ENCODE peak calls at places on chromosomes 12 and 14, in six cellular contexts. O is lung microvascular endothelial cell; P is stimulated activated CD4-positive, alpha-beta T cell treated with anti-CD3 and anti-CD28 coated beads, Interleukin-1b, Interleukin-23, amount 100 ng/mL, for 4 hours; I is CD4-positive, CD25-positive, alpha-beta regulatory T cell; G is left ventricle myocardium superior; Q is GM04504. X is an unnamed sample.

GRCh38 chr12:116977465-116978380 is 67.0 kb downstream of the FBXW8 start:
- DNase-seq in O (no peak), P (no peak), I (no peak), G (no peak), Q (no peak), X (no peak)

GRCh38 chr12:39660101-39660500 is 40.5 kb upstream of the ABCD2 start:
- DNase-seq in O (no peak), P (no peak), I (no peak), G (no peak), Q (no peak), X (no peak)

GRCh38 chr12:38137287-38137686 is 179.3 kb upstream of the ALG10B start:
- DNase-seq in O (no peak), P (no peak), I (no peak), G (no peak), Q (no peak), X (no peak)

GRCh38 chr14:100288382-100289185 is 17.7 kb downstream of the SLC25A29 start:
- DNase-seq in O (no peak), P (no peak), I (no peak), G (no peak), Q (no peak), X (no peak)

GRCh38 chr14:99407416-99407815 is 73.2 kb downstream of the SETD3 start:
- DNase-seq in O (no peak), P (no peak), I (no peak), G (no peak), Q (no peak), X (no peak)

GRCh38 chr12:12017135-12017581 is 53.6 kb upstream of the BCL2L14 start:
- DNase-seq in O (peak; percentile 41), P (no peak), I (no peak), G (peak; percentile 47), Q (no peak), X (no peak)

GRCh38 chr12:1591543-1591942 is 2.8 kb downstream of the FBXL14 start:
- DNase-seq in O (no peak), P (no peak), I (no peak), G (no peak), Q (no peak), X (no peak)

GRCh38 chr12:122988612-122989442 is 8.3 kb downstream of the ARL6IP4 start:
- DNase-seq in O (no peak), P (no peak), I (no peak), G (no peak), Q (no peak), X (no peak)

GRCh38 chr14:23186913-23187654 is 3.6 kb upstream of the SLC7A8 start:
- DNase-seq in O (peak; percentile 85), P (no peak), I (no peak), G (no peak), Q (peak; percentile 28), X (peak; percentile 35)

GRCh38 chr14:94056579-94057308 is 24.3 kb downstream of the DDX24 start:
- DNase-seq in O (no peak), P (no peak), I (no peak), G (no peak), Q (no peak), X (no peak)

GRCh38 chr14:93788557-93789365 is 476 bp upstream of the PRIMA1 start:
- DNase-seq in O (no peak), P (no peak), I (no peak), G (peak; percentile 78), Q (no peak), X (no peak)

GRCh38 chr14:45258073-45258472 is 5.1 kb upstream of the MIS18BP1 start:
- DNase-seq in O (no peak), P (no peak), I (no peak), G (no peak), Q (no peak), X (no peak)

GRCh38 chr12:120960657-120961056 is 17.7 kb upstream of the HNF1A start:
- DNase-seq in O (no peak), P (no peak), I (no peak), G (no peak), Q (no peak), X (no peak)

GRCh38 chr12:71315328-71315960 is 124.2 kb upstream of the LGR5 start:
- DNase-seq in O (no peak), P (no peak), I (no peak), G (no peak), Q (no peak), X (no peak)

GRCh38 chr14:96268426-96269358 is 12.7 kb downstream of the BDKRB1 start:
- DNase-seq in O (no peak), P (no peak), I (no peak), G (peak; percentile 32), Q (peak; percentile 94), X (no peak)

GRCh38 chr12:102513272-102513671 is 32.9 kb upstream of the IGF1 start:
- DNase-seq in O (no peak), P (no peak), I (no peak), G (no peak), Q (no peak), X (no peak)

GRCh38 chr12:53062011-53062961 is 12.4 kb downstream of the TNS2 start:
- DNase-seq in O (no peak), P (no peak), I (no peak), G (no peak), Q (no peak), X (no peak)

GRCh38 chr14:69921052-69921451 is 41.8 kb downstream of the SMOC1 start:
- DNase-seq in O (no peak), P (no peak), I (no peak), G (no peak), Q (no peak), X (no peak)

GRCh38 chr14:38958589-38958988 is 144.4 kb downstream of the SEC23A start:
- DNase-seq in O (no peak), P (no peak), I (no peak), G (no peak), Q (no peak), X (no peak)

GRCh38 chr14:84760506-84760905 is 769.4 kb upstream of the FLRT2 start:
- DNase-seq in O (no peak), P (no peak), I (no peak), G (no peak), Q (peak; percentile 44), X (no peak)

GRCh38 chr14:29569194-29569593 is 358.5 kb downstream of the PRKD1 start:
- DNase-seq in O (no peak), P (no peak), I (no peak), G (no peak), Q (no peak), X (no peak)

GRCh38 chr12:43957732-43958131 is 121.9 kb downstream of the TMEM117 start:
- DNase-seq in O (peak; percentile 61), P (no peak), I (no peak), G (no peak), Q (peak; percentile 40), X (no peak)

GRCh38 chr14:103141117-103141796 is 18.0 kb downstream of the TNFAIP2 start:
- DNase-seq in O (peak; percentile 81), P (no peak), I (no peak), G (no peak), Q (no peak), X (peak; percentile 15)

GRCh38 chr14:74348241-74348734 is at the start of gene VRTN:
- DNase-seq in O (no peak), P (no peak), I (no peak), G (no peak), Q (no peak), X (no peak)

GRCh38 chr14:24298892-24299254 is 707 bp downstream of the DHRS1 start:
- DNase-seq in O (no peak), P (no peak), I (no peak), G (no peak), Q (peak; percentile 44), X (no peak)

GRCh38 chr12:132163911-132164288 is 19.6 kb downstream of the NOC4L start:
- DNase-seq in O (peak; percentile 24), P (no peak), I (no peak), G (peak; percentile 26), Q (no peak), X (no peak)

GRCh38 chr14:60485600-60486251 is at the start of gene C14orf39:
- DNase-seq in O (peak; percentile 29), P (no peak), I (no peak), G (no peak), Q (no peak), X (no peak)

GRCh38 chr12:119354187-119354586 is 19.7 kb downstream of the CCDC60 start:
- DNase-seq in O (no peak), P (no peak), I (no peak), G (no peak), Q (no peak), X (no peak)

GRCh38 chr14:101845896-101846295 is 84.4 kb downstream of the PPP2R5C start:
- DNase-seq in O (no peak), P (no peak), I (no peak), G (peak; percentile 42), Q (no peak), X (no peak)

GRCh38 chr14:34190746-34191145 is 239.9 kb upstream of the EGLN3 start:
- DNase-seq in O (no peak), P (no peak), I (no peak), G (no peak), Q (no peak), X (no peak)

GRCh38 chr12:48021485-48022179 is 17.4 kb upstream of the COL2A1 start:
- DNase-seq in O (no peak), P (no peak), I (no peak), G (peak; percentile 47), Q (no peak), X (no peak)

GRCh38 chr14:90308561-90308960 is 23.2 kb downstream of the NRDE2 start:
- DNase-seq in O (no peak), P (no peak), I (no peak), G (no peak), Q (no peak), X (no peak)

GRCh38 chr12:104578453-104578852 is 121.7 kb downstream of the CHST11 start:
- DNase-seq in O (no peak), P (no peak), I (no peak), G (no peak), Q (peak; percentile 65), X (no peak)

GRCh38 chr14:94390372-94391086 is 2.1 kb upstream of the SERPINA1 start:
- DNase-seq in O (no peak), P (no peak), I (no peak), G (peak; percentile 70), Q (no peak), X (no peak)

GRCh38 chr12:19666070-19666469 is 226.8 kb downstream of the AEBP2 start:
- DNase-seq in O (no peak), P (no peak), I (no peak), G (no peak), Q (no peak), X (no peak)

GRCh38 chr12:127613056-127613455 is 653.9 kb upstream of the TMEM132C start:
- DNase-seq in O (no peak), P (no peak), I (no peak), G (no peak), Q (no peak), X (no peak)

GRCh38 chr14:36683083-36683724 is 21.5 kb downstream of the PAX9 start:
- DNase-seq in O (no peak), P (no peak), I (no peak), G (no peak), Q (no peak), X (no peak)

GRCh38 chr12:124792961-124793441 is 70.7 kb downstream of the SCARB1 start:
- DNase-seq in O (no peak), P (no peak), I (no peak), G (no peak), Q (no peak), X (no peak)